ENCODE peak calls at places on chromosomes 2 and 18, in five cellular contexts. F is HTR-8/SVneo; P is A549; M is activated CD4-positive, alpha-beta T cell treated with anti-CD3 and anti-CD28 coated beads for 1 hour; W is amygdala. V is an unnamed sample.

GRCh38 chr2:172698041-172698863 is 37.4 kb upstream of the RAPGEF4 start:
- DNase-seq in F (peak; percentile 81), W (no peak), M (no peak), P (peak; percentile 56), V (no peak)

GRCh38 chr2:152920846-152921245 is 202.4 kb downstream of the ARL6IP6 start:
- DNase-seq in F (no peak), W (peak; percentile 4), P (no peak), M (no peak), V (no peak)

GRCh38 chr2:65662654-65663432 is 230.4 kb upstream of the SPRED2 start:
- DNase-seq in P (no peak), W (no peak), F (peak; percentile 60), M (no peak), V (no peak)

GRCh38 chr2:217795067-217795466 is 207.7 kb downstream of the TNS1 start:
- DNase-seq in P (no peak), F (no peak), W (no peak), M (no peak), V (no peak)

GRCh38 chr2:190947711-190948251 is 66.2 kb downstream of the STAT1 start:
- DNase-seq in F (peak; percentile 49), P (peak; percentile 75), W (no peak), M (no peak), V (no peak)

GRCh38 chr18:33201509-33201926 is 239.0 kb downstream of the CCDC178 start:
- DNase-seq in P (peak; percentile 6), W (peak; percentile 8), F (no peak), M (no peak), V (no peak)

GRCh38 chr2:215971671-215972070 is 41.7 kb downstream of the MREG start:
- DNase-seq in M (no peak), P (no peak), W (no peak), F (no peak), V (no peak)

GRCh38 chr2:180625006-180625844 is 355.2 kb upstream of the UBE2E3 start:
- DNase-seq in P (no peak), W (no peak), F (peak; percentile 59), M (no peak), V (no peak)

GRCh38 chr2:37637122-37637875 is 34.1 kb downstream of the CDC42EP3 start:
- DNase-seq in F (no peak), M (no peak), W (no peak), P (no peak), V (no peak)

V was measured in K562.